ENCODE peak calls at places on chromosomes 16 and 17, in ten cellular contexts. One of them, this sample, is unnamed. For H3K4me1, the result is how much of the 10 kb centered on the place peaks cover.

GRCh38 chr17:31780436-31780835 is 78.6 kb downstream of the COPRS start:
- DNase-seq in thoracic aorta: no peak
- DNase-seq in ascending aorta: no peak
- DNase-seq in psoas muscle: no peak
- DNase-seq in breast epithelium: no peak
- DNase-seq in pancreas: no peak
- DNase-seq in colonic mucosa: no peak
- DNase-seq in neural progenitor cell: no peak
- DNase-seq in uterus: no peak
- DNase-seq in lung: no peak
- DNase-seq in this sample: no peak

GRCh38 chr17:55524440-55525220 is 13.4 kb upstream of the SMIM36 start:
- DNase-seq in lung: no peak
- DNase-seq in breast epithelium: no peak
- DNase-seq in uterus: no peak
- DNase-seq in thoracic aorta: no peak
- DNase-seq in psoas muscle: no peak
- DNase-seq in neural progenitor cell: no peak
- DNase-seq in pancreas: no peak
- DNase-seq in ascending aorta: no peak
- DNase-seq in colonic mucosa: no peak
- DNase-seq in this sample: no peak

GRCh38 chr17:57871863-57872262 is 22.0 kb upstream of the MRPS23 start:
- DNase-seq in thoracic aorta: no peak
- DNase-seq in uterus: no peak
- DNase-seq in psoas muscle: no peak
- DNase-seq in lung: no peak
- DNase-seq in colonic mucosa: no peak
- DNase-seq in breast epithelium: no peak
- DNase-seq in ascending aorta: no peak
- DNase-seq in neural progenitor cell: no peak
- DNase-seq in pancreas: no peak
- DNase-seq in this sample: no peak

GRCh38 chr17:71032746-71033273 is 863.5 kb downstream of the KCNJ2 start:
- DNase-seq in uterus: no peak
- DNase-seq in psoas muscle: no peak
- DNase-seq in breast epithelium: no peak
- DNase-seq in neural progenitor cell: peak
- DNase-seq in colonic mucosa: no peak
- DNase-seq in lung: no peak
- DNase-seq in ascending aorta: no peak
- DNase-seq in thoracic aorta: no peak
- DNase-seq in pancreas: no peak
- DNase-seq in this sample: no peak

GRCh38 chr17:43316522-43317142 is 82.2 kb upstream of the ARL4D start:
- DNase-seq in thoracic aorta: no peak
- DNase-seq in lung: no peak
- DNase-seq in psoas muscle: no peak
- DNase-seq in ascending aorta: no peak
- DNase-seq in breast epithelium: no peak
- DNase-seq in pancreas: peak
- DNase-seq in colonic mucosa: no peak
- DNase-seq in uterus: no peak
- DNase-seq in neural progenitor cell: peak
- DNase-seq in this sample: peak

GRCh38 chr17:20051624-20052023 is 42.5 kb downstream of the SPECC1 start:
- DNase-seq in ascending aorta: no peak
- DNase-seq in psoas muscle: no peak
- DNase-seq in colonic mucosa: no peak
- DNase-seq in pancreas: no peak
- DNase-seq in breast epithelium: no peak
- DNase-seq in lung: no peak
- DNase-seq in uterus: no peak
- DNase-seq in neural progenitor cell: no peak
- DNase-seq in thoracic aorta: no peak
- DNase-seq in this sample: no peak

GRCh38 chr16:15576960-15577958 is 65.7 kb downstream of the MARF1 start:
- DNase-seq in colonic mucosa: peak
- DNase-seq in breast epithelium: no peak
- DNase-seq in ascending aorta: no peak
- DNase-seq in pancreas: no peak
- DNase-seq in lung: no peak
- DNase-seq in thoracic aorta: no peak
- DNase-seq in uterus: no peak
- DNase-seq in psoas muscle: no peak
- DNase-seq in neural progenitor cell: no peak
- DNase-seq in this sample: no peak

GRCh38 chr16:87366930-87367329 is 16.6 kb downstream of the FBXO31 start:
- DNase-seq in neural progenitor cell: no peak
- DNase-seq in colonic mucosa: no peak
- DNase-seq in ascending aorta: no peak
- DNase-seq in psoas muscle: no peak
- DNase-seq in pancreas: no peak
- DNase-seq in lung: no peak
- DNase-seq in breast epithelium: no peak
- DNase-seq in uterus: no peak
- DNase-seq in thoracic aorta: no peak
- DNase-seq in this sample: no peak

GRCh38 chr17:64209983-64210382 is 53.1 kb downstream of the TEX2 start:
- DNase-seq in lung: no peak
- DNase-seq in uterus: no peak
- DNase-seq in pancreas: no peak
- DNase-seq in colonic mucosa: no peak
- DNase-seq in psoas muscle: no peak
- DNase-seq in ascending aorta: no peak
- DNase-seq in thoracic aorta: no peak
- DNase-seq in breast epithelium: no peak
- DNase-seq in neural progenitor cell: no peak
- DNase-seq in this sample: no peak

GRCh38 chr17:21076242-21076641 is 33.4 kb upstream of the USP22 start:
- DNase-seq in ascending aorta: no peak
- DNase-seq in breast epithelium: no peak
- DNase-seq in neural progenitor cell: no peak
- DNase-seq in colonic mucosa: no peak
- DNase-seq in thoracic aorta: no peak
- DNase-seq in pancreas: no peak
- DNase-seq in psoas muscle: no peak
- DNase-seq in lung: no peak
- DNase-seq in uterus: no peak
- DNase-seq in this sample: no peak

GRCh38 chr16:87560428-87561199 is 41.7 kb upstream of the JPH3 start:
- DNase-seq in breast epithelium: no peak
- DNase-seq in uterus: no peak
- DNase-seq in thoracic aorta: no peak
- DNase-seq in pancreas: no peak
- DNase-seq in lung: peak
- DNase-seq in neural progenitor cell: no peak
- DNase-seq in psoas muscle: no peak
- DNase-seq in colonic mucosa: peak
- DNase-seq in ascending aorta: no peak
- DNase-seq in this sample: peak

GRCh38 chr16:85994492-85995433 is 95.8 kb downstream of the IRF8 start:
- DNase-seq in colonic mucosa: no peak
- DNase-seq in ascending aorta: no peak
- DNase-seq in uterus: no peak
- DNase-seq in lung: no peak
- DNase-seq in psoas muscle: no peak
- DNase-seq in thoracic aorta: no peak
- DNase-seq in pancreas: no peak
- DNase-seq in breast epithelium: no peak
- DNase-seq in neural progenitor cell: peak
- DNase-seq in this sample: no peak

GRCh38 chr16:88991813-88992350 is 14.9 kb upstream of the CBFA2T3 start:
- DNase-seq in psoas muscle: no peak
- DNase-seq in uterus: no peak
- DNase-seq in pancreas: no peak
- DNase-seq in ascending aorta: no peak
- DNase-seq in colonic mucosa: no peak
- DNase-seq in breast epithelium: no peak
- DNase-seq in thoracic aorta: no peak
- DNase-seq in neural progenitor cell: no peak
- DNase-seq in lung: no peak
- DNase-seq in this sample: no peak

GRCh38 chr16:86854058-86854621 is 275.8 kb downstream of the FOXL1 start:
- DNase-seq in breast epithelium: no peak
- DNase-seq in psoas muscle: no peak
- DNase-seq in uterus: no peak
- DNase-seq in thoracic aorta: no peak
- DNase-seq in colonic mucosa: no peak
- DNase-seq in pancreas: no peak
- DNase-seq in ascending aorta: no peak
- DNase-seq in neural progenitor cell: no peak
- DNase-seq in lung: no peak
- DNase-seq in this sample: no peak

GRCh38 chr17:61408151-61409041 is 8.8 kb downstream of the TBX2 start:
- DNase-seq in psoas muscle: no peak
- DNase-seq in neural progenitor cell: peak
- DNase-seq in ascending aorta: peak
- DNase-seq in pancreas: no peak
- DNase-seq in colonic mucosa: no peak
- DNase-seq in breast epithelium: no peak
- DNase-seq in uterus: no peak
- DNase-seq in lung: no peak
- DNase-seq in thoracic aorta: no peak
- DNase-seq in this sample: peak
- H3K4me3 ChIP-seq in psoas muscle: peak
- H3K4me3 ChIP-seq in neural progenitor cell: no peak
- H3K4me3 ChIP-seq in ascending aorta: peak
- H3K4me3 ChIP-seq in pancreas: peak
- H3K4me3 ChIP-seq in colonic mucosa: no peak
- H3K4me3 ChIP-seq in breast epithelium: peak
- H3K4me3 ChIP-seq in uterus: no peak
- H3K4me3 ChIP-seq in lung: no peak
- H3K4me3 ChIP-seq in thoracic aorta: peak
- H3K4me3 ChIP-seq in this sample: peak

GRCh38 chr17:18319604-18320256 is 4.6 kb downstream of the SMCR8 start:
- DNase-seq in psoas muscle: no peak
- DNase-seq in ascending aorta: no peak
- DNase-seq in breast epithelium: no peak
- DNase-seq in lung: no peak
- DNase-seq in thoracic aorta: no peak
- DNase-seq in neural progenitor cell: peak
- DNase-seq in pancreas: no peak
- DNase-seq in uterus: no peak
- DNase-seq in colonic mucosa: no peak
- DNase-seq in this sample: peak

GRCh38 chr17:18318771-18319450 is 3.8 kb downstream of the SMCR8 start:
- DNase-seq in psoas muscle: no peak
- DNase-seq in neural progenitor cell: no peak
- DNase-seq in breast epithelium: no peak
- DNase-seq in pancreas: no peak
- DNase-seq in colonic mucosa: no peak
- DNase-seq in ascending aorta: no peak
- DNase-seq in thoracic aorta: no peak
- DNase-seq in uterus: no peak
- DNase-seq in lung: no peak
- DNase-seq in this sample: no peak

GRCh38 chr17:18315498-18316360 is 636 bp downstream of the SMCR8 start:
- DNase-seq in psoas muscle: no peak
- DNase-seq in breast epithelium: no peak
- DNase-seq in ascending aorta: no peak
- DNase-seq in pancreas: no peak
- DNase-seq in lung: no peak
- DNase-seq in uterus: no peak
- DNase-seq in colonic mucosa: no peak
- DNase-seq in thoracic aorta: no peak
- DNase-seq in neural progenitor cell: no peak
- DNase-seq in this sample: peak

GRCh38 chr17:18320301-18320700 is 5.2 kb downstream of the SMCR8 start:
- DNase-seq in neural progenitor cell: no peak
- DNase-seq in uterus: no peak
- DNase-seq in breast epithelium: no peak
- DNase-seq in pancreas: no peak
- DNase-seq in colonic mucosa: no peak
- DNase-seq in lung: no peak
- DNase-seq in ascending aorta: no peak
- DNase-seq in thoracic aorta: no peak
- DNase-seq in psoas muscle: no peak
- DNase-seq in this sample: no peak

DNA sequence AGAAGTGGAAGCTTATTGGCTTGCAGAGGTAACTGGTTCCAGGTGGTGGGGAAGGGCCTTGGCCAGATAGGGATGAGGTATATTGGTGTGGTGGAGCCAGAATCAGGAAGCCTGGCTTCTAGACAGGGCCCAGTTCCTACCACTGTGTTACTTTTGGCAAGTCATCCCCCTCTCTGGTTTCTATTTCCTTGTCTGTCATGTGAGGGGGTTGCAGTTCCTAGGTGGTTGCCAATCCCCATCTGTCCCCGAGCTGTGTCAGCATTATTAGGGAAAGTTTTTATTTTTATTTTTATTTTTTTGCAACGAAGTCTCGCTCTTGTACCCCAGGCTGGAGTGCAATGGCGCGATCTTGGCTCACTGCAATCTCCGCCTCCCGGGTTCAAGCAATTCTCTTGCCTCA is 3.0 kb downstream of the SMCR8 start:
- DNase-seq in uterus: no peak
- DNase-seq in colonic mucosa: no peak
- DNase-seq in psoas muscle: no peak
- DNase-seq in neural progenitor cell: no peak
- DNase-seq in breast epithelium: no peak
- DNase-seq in lung: no peak
- DNase-seq in ascending aorta: no peak
- DNase-seq in thoracic aorta: no peak
- DNase-seq in pancreas: no peak
- DNase-seq in this sample: peak
- H3K4me1 ChIP-seq in uterus: under half
- H3K4me1 ChIP-seq in colonic mucosa: under half
- H3K4me1 ChIP-seq in psoas muscle: half or more
- H3K4me1 ChIP-seq in neural progenitor cell: under half
- H3K4me1 ChIP-seq in breast epithelium: under half
- H3K4me1 ChIP-seq in lung: under half
- H3K4me1 ChIP-seq in ascending aorta: under half
- H3K4me1 ChIP-seq in thoracic aorta: half or more
- H3K4me1 ChIP-seq in pancreas: under half
- H3K4me1 ChIP-seq in this sample: under half

GRCh38 chr17:42130310-42130936 is 7.8 kb downstream of the HSPB9 start:
- DNase-seq in ascending aorta: no peak
- DNase-seq in neural progenitor cell: no peak
- DNase-seq in psoas muscle: no peak
- DNase-seq in uterus: no peak
- DNase-seq in pancreas: no peak
- DNase-seq in thoracic aorta: no peak
- DNase-seq in breast epithelium: no peak
- DNase-seq in colonic mucosa: no peak
- DNase-seq in lung: no peak
- DNase-seq in this sample: peak
- H3K4me3 ChIP-seq in ascending aorta: no peak
- H3K4me3 ChIP-seq in neural progenitor cell: no peak
- H3K4me3 ChIP-seq in psoas muscle: no peak
- H3K4me3 ChIP-seq in uterus: no peak
- H3K4me3 ChIP-seq in pancreas: no peak
- H3K4me3 ChIP-seq in thoracic aorta: no peak
- H3K4me3 ChIP-seq in breast epithelium: no peak
- H3K4me3 ChIP-seq in colonic mucosa: no peak
- H3K4me3 ChIP-seq in lung: no peak
- H3K4me3 ChIP-seq in this sample: no peak

DNA sequence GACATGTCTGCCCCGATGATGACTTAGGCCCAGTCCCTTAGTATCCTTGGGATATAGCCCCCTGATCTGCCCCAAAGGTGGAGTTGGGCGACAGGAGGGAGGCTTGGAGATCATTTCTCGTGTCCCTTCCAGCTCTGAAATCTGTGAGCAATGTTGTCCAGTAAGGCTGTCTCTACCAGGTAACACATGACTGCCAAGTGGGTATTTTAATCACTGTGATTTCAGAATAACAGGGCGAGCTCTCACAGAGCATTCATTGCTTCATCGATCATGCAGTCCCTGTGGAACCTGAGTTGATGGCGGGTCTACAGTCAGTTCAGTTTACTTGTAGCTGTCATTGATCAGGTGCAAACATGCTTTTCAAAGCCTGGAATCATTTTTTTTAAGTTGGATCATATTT is 39.2 kb downstream of the KSR1 start:
- DNase-seq in ascending aorta: no peak
- DNase-seq in pancreas: no peak
- DNase-seq in lung: no peak
- DNase-seq in neural progenitor cell: no peak
- DNase-seq in psoas muscle: no peak
- DNase-seq in breast epithelium: no peak
- DNase-seq in colonic mucosa: no peak
- DNase-seq in thoracic aorta: no peak
- DNase-seq in uterus: no peak
- DNase-seq in this sample: no peak
- H3K4me1 ChIP-seq in ascending aorta: under half
- H3K4me1 ChIP-seq in pancreas: half or more
- H3K4me1 ChIP-seq in lung: under half
- H3K4me1 ChIP-seq in neural progenitor cell: half or more
- H3K4me1 ChIP-seq in psoas muscle: under half
- H3K4me1 ChIP-seq in breast epithelium: under half
- H3K4me1 ChIP-seq in colonic mucosa: under half
- H3K4me1 ChIP-seq in thoracic aorta: under half
- H3K4me1 ChIP-seq in uterus: under half
- H3K4me1 ChIP-seq in this sample: under half

This sample was measured in osteoblast.